ENCODE peak calls at places on chromosomes 11 and 22, in six cellular contexts. F, Q, J, O, N and Z are unnamed samples.

GRCh38 chr11:76615950-76616349 is 54.6 kb downstream of the LRRC32 start:
- DNase-seq in O (no peak), Q (no peak), F (no peak), N (no peak), J (no peak), Z (no peak)

GRCh38 chr11:35711173-35711910 is 48.8 kb downstream of the TRIM44 start:
- DNase-seq in O (no peak), J (no peak), F (no peak), Q (no peak), N (no peak), Z (no peak)

GRCh38 chr11:69840371-69841169 is 21.4 kb upstream of the FGF3 start:
- DNase-seq in F (no peak), J (no peak), O (peak; percentile 76), Q (no peak), N (no peak), Z (no peak)

GRCh38 chr22:31947296-31947695 is 3.0 kb downstream of the YWHAH start:
- DNase-seq in N (peak; percentile 67), F (peak; percentile 48), J (no peak), Q (no peak), O (no peak), Z (no peak)

GRCh38 chr22:33565580-33565995 is 354.7 kb downstream of the LARGE1 start:
- DNase-seq in J (no peak), Q (no peak), N (no peak), O (no peak), F (no peak), Z (no peak)

GRCh38 chr11:1480555-1481482 is 5.8 kb downstream of the MOB2 start:
- DNase-seq in F (no peak), N (no peak), Q (no peak), O (no peak), J (no peak), Z (no peak)

GRCh38 chr22:40739723-40740122 is 60.4 kb downstream of the MCHR1 start:
- DNase-seq in O (no peak), Q (no peak), J (no peak), F (no peak), N (no peak), Z (no peak)

GRCh38 chr22:46537221-46537945 is at the start of gene CELSR1:
- DNase-seq in Q (no peak), J (no peak), F (no peak), N (no peak), O (no peak), Z (peak; percentile 58)

GRCh38 chr11:894575-895201 is 15.9 kb downstream of the CHID1 start:
- DNase-seq in N (peak; percentile 21), O (no peak), Q (no peak), F (no peak), J (no peak), Z (peak; percentile 50)

GRCh38 chr22:24322522-24322921 is 51.9 kb downstream of the SPECC1L start:
- DNase-seq in F (no peak), O (no peak), Q (no peak), J (no peak), N (no peak), Z (no peak)

GRCh38 chr11:86248609-86249008 is 4.1 kb downstream of the EED start:
- DNase-seq in Q (no peak), F (no peak), N (no peak), J (no peak), O (no peak), Z (no peak)

GRCh38 chr22:23803001-23803819 is 16.4 kb downstream of the SMARCB1 start:
- DNase-seq in Q (no peak), F (no peak), O (no peak), N (no peak), J (no peak), Z (no peak)

GRCh38 chr22:48352086-48352911 is 1475.4 kb downstream of the BRD1 start:
- DNase-seq in F (no peak), J (no peak), Q (no peak), O (no peak), N (no peak), Z (no peak)

DNA sequence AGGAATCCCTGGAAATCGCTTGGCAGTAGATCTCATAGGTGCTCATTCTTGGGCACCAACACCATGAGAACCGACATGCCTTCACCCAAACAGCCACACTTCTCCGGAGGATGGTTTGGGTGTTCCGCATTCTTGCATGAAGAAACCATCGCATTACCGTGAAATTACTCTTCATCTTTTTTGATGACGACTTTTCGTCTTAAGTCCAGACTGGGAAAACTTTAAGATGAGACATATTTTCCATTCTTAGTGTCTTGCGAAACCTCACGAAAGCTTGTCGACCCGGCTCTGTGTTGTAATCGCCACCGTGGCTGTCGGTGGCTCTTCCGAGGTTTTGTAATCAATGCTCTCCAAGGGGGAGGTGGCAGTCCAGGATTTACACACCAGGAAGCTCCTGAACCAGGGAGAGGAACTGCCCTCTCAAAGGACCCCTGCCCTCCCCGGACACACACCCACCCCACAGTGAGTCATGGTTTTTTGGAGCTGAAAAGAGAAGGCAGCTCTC is 1.7 kb downstream of the TOM1 start:
- DNase-seq in Q (no peak), J (no peak), N (peak; percentile 57), F (peak; percentile 93), O (no peak), Z (no peak)
- TF ChIP-seq ATF3 in Q (no peak), J (no peak), N (peak; percentile 82), F (peak; percentile 47), O (no peak), Z (no peak)

DNA sequence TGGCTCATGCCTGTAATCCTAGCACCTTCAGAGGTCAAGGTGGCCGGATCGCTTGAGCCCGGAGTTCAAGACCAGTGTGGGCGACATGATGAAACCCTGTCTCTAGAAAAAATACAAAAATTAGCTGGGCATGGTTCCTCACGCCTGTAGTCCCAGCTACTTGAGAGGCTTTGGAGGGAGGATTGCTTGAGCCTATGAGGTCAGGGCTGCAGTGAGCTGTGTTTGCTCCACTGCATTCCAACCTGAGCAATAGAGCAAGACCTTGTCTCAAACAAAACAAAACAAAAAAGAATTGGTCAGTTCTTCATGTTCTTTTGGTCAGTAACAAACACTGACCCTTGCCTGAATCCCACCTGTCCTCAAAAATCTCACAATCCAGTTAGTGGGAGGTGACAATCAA is 36.7 kb upstream of the VSTM5 start:
- DNase-seq in F (no peak), J (no peak), N (no peak), Q (no peak), O (no peak), Z (no peak)
- TF ChIP-seq ATF3 in F (no peak), J (no peak), N (no peak), Q (no peak), O (no peak), Z (no peak)

GRCh38 chr11:132072044-132072879 is 701.8 kb downstream of the NTM start:
- DNase-seq in Q (peak; percentile 25), N (no peak), F (no peak), O (no peak), J (no peak), Z (no peak)
- TF ChIP-seq ATF3 in Q (no peak), N (no peak), F (no peak), O (no peak), J (no peak), Z (no peak)

DNA sequence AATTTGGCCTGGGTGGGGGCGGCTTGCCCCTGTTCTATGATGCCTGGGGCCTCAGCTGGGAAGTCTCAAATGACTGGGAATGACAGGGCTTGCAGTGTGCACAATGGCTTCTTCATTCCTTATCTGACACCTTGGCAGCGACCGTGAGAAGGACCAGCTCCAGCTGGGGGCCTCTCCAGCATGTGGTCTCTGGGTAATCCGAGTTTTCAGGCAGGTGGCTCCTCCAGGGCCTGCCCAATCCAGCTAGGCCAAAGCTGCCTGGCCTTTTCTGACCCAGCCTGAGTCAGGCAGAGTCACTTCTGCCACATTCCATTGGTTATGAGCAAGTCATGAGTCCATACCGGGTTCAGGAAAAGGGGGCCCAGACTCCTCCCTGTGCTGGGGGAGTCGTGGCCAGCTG is 646.0 kb downstream of the OPCML start:
- DNase-seq in N (no peak), Q (no peak), F (no peak), J (no peak), O (no peak), Z (no peak)
- TF ChIP-seq ATF3 in N (no peak), Q (no peak), F (no peak), J (no peak), O (no peak), Z (no peak)

DNA sequence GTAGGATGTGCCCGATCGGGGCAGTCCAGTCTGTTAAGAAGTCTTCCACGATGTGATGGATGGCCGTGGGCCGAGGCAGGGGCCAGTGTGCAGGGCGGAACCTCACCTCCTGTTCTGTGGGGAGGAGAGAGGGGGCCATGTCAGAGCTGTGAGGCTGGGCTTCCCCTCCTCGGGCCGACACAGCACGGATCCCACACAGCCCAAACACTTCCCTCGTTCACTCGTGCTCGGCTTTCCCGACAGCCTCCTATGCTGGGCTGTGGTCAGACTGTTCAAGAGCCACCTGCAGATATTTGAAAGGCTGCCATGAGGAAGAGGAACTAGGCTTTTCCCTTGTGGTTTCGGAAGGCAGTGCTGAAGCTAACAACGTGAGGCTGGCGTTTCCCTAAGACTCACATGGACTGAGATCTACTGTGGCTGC is 12.3 kb upstream of the TXN2 start:
- DNase-seq in J (peak; percentile 63), F (no peak), Q (no peak), N (no peak), O (no peak), Z (no peak)
- TF ChIP-seq ATF3 in J (no peak), F (no peak), Q (no peak), N (no peak), O (no peak), Z (no peak)

GRCh38 chr11:8102296-8102915 is 21.4 kb downstream of the TUB start:
- DNase-seq in N (no peak), O (no peak), Q (no peak), F (no peak), J (no peak), Z (no peak)
- TF ChIP-seq ATF3 in N (no peak), O (no peak), Q (no peak), F (no peak), J (no peak), Z (no peak)

GRCh38 chr11:128269466-128269865 is 317.9 kb downstream of the ETS1 start:
- DNase-seq in O (no peak), N (no peak), F (no peak), Q (no peak), J (no peak), Z (no peak)
- TF ChIP-seq ATF3 in O (no peak), N (no peak), F (no peak), Q (no peak), J (no peak), Z (no peak)

GRCh38 chr22:29345932-29346331 is 30.4 kb upstream of the RASL10A start:
- DNase-seq in J (no peak), O (no peak), N (no peak), Q (no peak), F (no peak), Z (no peak)

GRCh38 chr22:29343313-29343805 is 27.9 kb upstream of the RASL10A start:
- DNase-seq in O (no peak), N (no peak), Q (no peak), J (no peak), F (no peak), Z (no peak)

GRCh38 chr22:29342177-29342576 is 26.7 kb upstream of the RASL10A start:
- DNase-seq in N (no peak), F (peak; percentile 44), Q (no peak), O (no peak), J (no peak), Z (no peak)

GRCh38 chr22:29342577-29343312 is 27.2 kb upstream of the RASL10A start:
- DNase-seq in N (peak; percentile 9), J (no peak), Q (no peak), F (peak; percentile 60), O (no peak), Z (no peak)

DNA sequence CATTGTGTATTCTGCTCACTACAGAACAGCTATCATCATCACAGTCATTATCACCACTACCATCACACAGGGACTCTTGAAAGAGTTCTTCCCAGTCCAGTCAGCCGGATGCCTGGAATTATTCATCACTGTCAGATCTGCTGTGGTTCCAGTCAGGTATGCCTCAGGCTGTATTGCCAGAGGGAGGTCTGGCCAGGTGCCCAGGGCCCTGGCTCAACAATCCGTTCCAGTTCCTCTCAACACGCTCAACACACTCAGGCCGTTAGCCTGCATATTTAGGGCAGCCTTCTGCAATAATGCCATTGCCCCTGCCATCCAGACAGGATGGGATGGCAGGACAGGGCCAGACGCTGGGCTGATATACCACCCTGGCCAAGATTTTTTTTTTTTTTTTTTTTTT is 28.6 kb upstream of the RASL10A start:
- DNase-seq in Q (no peak), J (no peak), O (peak; percentile 86), F (peak; percentile 12), N (no peak), Z (no peak)
- TF ChIP-seq ATF3 in Q (no peak), J (no peak), O (no peak), F (no peak), N (no peak), Z (no peak)